ENCODE peak calls at places on chromosomes 3 and 15, in eight cellular contexts. B is activated gamma-delta T cell treated with Interleukin-2 at 50 U/mL for 16 hours, W is fibroblast of gingiva, S is M059J, M is HCT116, T is neuronal stem cell, P is ACHN, E is AG08396. K is an unnamed sample.

GRCh38 chr3:7682822-7683229 is 818.8 kb upstream of the LMCD1 start:
- DNase-seq in B (no peak), W (no peak), S (no peak), M (peak; percentile 18), T (no peak), P (no peak), E (peak; percentile 7), K (no peak)

GRCh38 chr3:134073583-134073945 is 43.8 kb upstream of the SLCO2A1 start:
- DNase-seq in B (no peak), W (no peak), S (no peak), M (no peak), T (no peak), P (no peak), E (no peak), K (no peak)

GRCh38 chr15:84910928-84911623 is 26.6 kb downstream of the SLC28A1 start:
- DNase-seq in B (no peak), W (no peak), S (no peak), M (no peak), T (no peak), P (no peak), E (no peak), K (no peak)

GRCh38 chr15:68220489-68220888 is 9.0 kb downstream of the CLN6 start:
- DNase-seq in B (no peak), W (no peak), S (no peak), M (no peak), T (no peak), P (no peak), E (peak; percentile 1), K (no peak)

GRCh38 chr15:101397521-101398003 is 91.9 kb downstream of the PCSK6 start:
- DNase-seq in B (no peak), W (no peak), S (no peak), M (no peak), T (no peak), P (no peak), E (no peak), K (no peak)

GRCh38 chr3:108127301-108127988 is 36.6 kb upstream of the CD47 start:
- DNase-seq in B (peak; percentile 66), W (no peak), S (no peak), M (no peak), T (no peak), P (no peak), E (no peak), K (no peak)

GRCh38 chr3:73143821-73144237 is 82.4 kb downstream of the EBLN2 start:
- DNase-seq in B (no peak), W (peak; percentile 26), S (peak; percentile 13), M (no peak), T (no peak), P (no peak), E (no peak), K (peak; percentile 66)

GRCh38 chr3:15683253-15683652 is 81.7 kb downstream of the BTD start:
- DNase-seq in B (no peak), W (no peak), S (no peak), M (no peak), T (no peak), P (no peak), E (no peak), K (no peak)

GRCh38 chr3:111277226-111277625 is 205.6 kb downstream of the NECTIN3 start:
- DNase-seq in B (no peak), W (peak; percentile 32), S (peak; percentile 45), M (no peak), T (peak; percentile 39), P (peak; percentile 30), E (peak; percentile 34), K (peak; percentile 11)

GRCh38 chr3:37532168-37532567 is 329.5 kb upstream of the CTDSPL start:
- DNase-seq in B (no peak), W (no peak), S (no peak), M (no peak), T (no peak), P (no peak), E (no peak), K (no peak)

GRCh38 chr3:105385179-105385578 is 18.5 kb downstream of the ALCAM start:
- DNase-seq in B (no peak), W (no peak), S (no peak), M (no peak), T (no peak), P (no peak), E (no peak), K (no peak)

GRCh38 chr3:10397879-10398278 is 77.0 kb upstream of the SEC13 start:
- DNase-seq in B (no peak), W (no peak), S (no peak), M (no peak), T (no peak), P (no peak), E (no peak), K (no peak)

GRCh38 chr3:155184027-155184426 is 103.9 kb downstream of the MME start:
- DNase-seq in B (no peak), W (no peak), S (no peak), M (no peak), T (no peak), P (no peak), E (no peak), K (no peak)

GRCh38 chr3:188627652-188628051 is 473.7 kb downstream of the LPP start:
- DNase-seq in B (no peak), W (peak; percentile 79), S (peak; percentile 97), M (peak; percentile 35), T (no peak), P (peak; percentile 24), E (no peak), K (peak; percentile 69)

GRCh38 chr3:128949158-128949557 is 44.7 kb downstream of the CFAP92 start:
- DNase-seq in B (no peak), W (no peak), S (no peak), M (no peak), T (no peak), P (no peak), E (no peak), K (no peak)

GRCh38 chr15:28114721-28115622 is 15.9 kb upstream of the OCA2 start:
- DNase-seq in B (no peak), W (no peak), S (no peak), M (no peak), T (no peak), P (no peak), E (no peak), K (peak; percentile 35)

GRCh38 chr3:19885468-19885867 is 48.5 kb downstream of the EFHB start:
- DNase-seq in B (no peak), W (peak; percentile 31), S (peak; percentile 42), M (no peak), T (peak; percentile 6), P (peak; percentile 48), E (peak; percentile 41), K (no peak)

GRCh38 chr3:193030276-193030675 is 112.6 kb upstream of the MB21D2 start:
- DNase-seq in B (no peak), W (no peak), S (peak; percentile 72), M (no peak), T (no peak), P (no peak), E (no peak), K (peak; percentile 53)

GRCh38 chr15:100732359-100733055 is 130.1 kb downstream of the ASB7 start:
- DNase-seq in B (no peak), W (peak; percentile 68), S (peak; percentile 91), M (no peak), T (no peak), P (no peak), E (no peak), K (no peak)

GRCh38 chr3:171419457-171419856 is 40.7 kb downstream of the TNIK start:
- DNase-seq in B (no peak), W (no peak), S (no peak), M (no peak), T (no peak), P (no peak), E (no peak), K (no peak)

GRCh38 chr3:102741105-102741504 is 306.3 kb downstream of the ZPLD1 start:
- DNase-seq in B (no peak), W (no peak), S (peak; percentile 13), M (peak; percentile 8), T (no peak), P (peak; percentile 26), E (no peak), K (no peak)

K was measured in Daoy.